ENCODE peak calls at places on chromosome 22, in six cellular contexts. F is HL-60, A is stomach, C is endothelial cell of umbilical vein, P is cardiac fibroblast, L is HFF-Myc. N is an unnamed sample.

GRCh38 chr22:17140826-17141771 is 18.0 kb downstream of the HDHD5 start:
- DNase-seq in F (no peak), A (no peak), C (no peak), P (no peak), L (no peak), N (no peak)

GRCh38 chr22:20843501-20843900 is 15.1 kb downstream of the PI4KA start:
- DNase-seq in F (no peak), A (no peak), C (no peak), P (no peak), L (no peak), N (no peak)

GRCh38 chr22:37416806-37417205 is 10.5 kb downstream of the ELFN2 start:
- DNase-seq in F (no peak), A (no peak), C (no peak), P (no peak), L (no peak), N (no peak)

GRCh38 chr22:36010913-36011312 is 17.7 kb downstream of the RBFOX2 start:
- DNase-seq in F (no peak), A (no peak), C (peak), P (peak), L (peak), N (no peak)

GRCh38 chr22:36330655-36331305 is 57.0 kb downstream of the MYH9 start:
- DNase-seq in F (peak), A (no peak), C (peak), P (peak), L (peak), N (no peak)

GRCh38 chr22:48316245-48316875 is 1511.3 kb downstream of the BRD1 start:
- DNase-seq in F (no peak), A (peak), C (no peak), P (no peak), L (no peak), N (no peak)

GRCh38 chr22:24091551-24092420 is 80.7 kb downstream of the CABIN1 start:
- DNase-seq in F (no peak), A (no peak), C (no peak), P (no peak), L (no peak), N (no peak)

GRCh38 chr22:41563051-41563711 is 2.4 kb downstream of the CSDC2 start:
- DNase-seq in F (no peak), A (no peak), C (peak), P (peak), L (peak), N (no peak)

GRCh38 chr22:39212721-39213376 is 31.9 kb downstream of the PDGFB start:
- DNase-seq in F (no peak), A (no peak), C (no peak), P (peak), L (no peak), N (no peak)

GRCh38 chr22:39312410-39312809 is 7.0 kb downstream of the RPL3 start:
- DNase-seq in F (peak), A (no peak), C (no peak), P (no peak), L (no peak), N (no peak)

GRCh38 chr22:44734801-44735517 is 17.4 kb upstream of the ARHGAP8 start:
- DNase-seq in F (no peak), A (no peak), C (no peak), P (no peak), L (no peak), N (no peak)

GRCh38 chr22:37019309-37020191 is at the start of the genes MPST and TST:
- DNase-seq in F (peak), A (peak), C (peak), P (peak), L (no peak), N (no peak)

GRCh38 chr22:28810839-28811491 is 10.6 kb upstream of the XBP1 start:
- DNase-seq in F (peak), A (no peak), C (peak), P (peak), L (no peak), N (no peak)

GRCh38 chr22:17352798-17353197 is 16.5 kb upstream of the CECR2 start:
- DNase-seq in F (no peak), A (no peak), C (no peak), P (no peak), L (no peak), N (no peak)

GRCh38 chr22:36334838-36335603 is 52.7 kb downstream of the MYH9 start:
- DNase-seq in F (peak), A (no peak), C (no peak), P (peak), L (no peak), N (no peak)

GRCh38 chr22:23856721-23857605 is 712 bp upstream of the SLC2A11 start:
- DNase-seq in F (no peak), A (no peak), C (peak), P (peak), L (no peak), N (no peak)

GRCh38 chr22:37832022-37832857 is 9.1 kb downstream of the GALR3 start:
- DNase-seq in F (no peak), A (no peak), C (no peak), P (no peak), L (no peak), N (no peak)

GRCh38 chr22:36565686-36566085 is 36.7 kb upstream of the EIF3D start:
- DNase-seq in F (no peak), A (no peak), C (no peak), P (no peak), L (no peak), N (no peak)

GRCh38 chr22:24834845-24835570 is 29.0 kb downstream of the SGSM1 start:
- DNase-seq in F (no peak), A (no peak), C (peak), P (no peak), L (no peak), N (no peak)

GRCh38 chr22:37276771-37277170 is 5.5 kb upstream of the CYTH4 start:
- DNase-seq in F (no peak), A (no peak), C (no peak), P (peak), L (no peak), N (no peak)

GRCh38 chr22:48185656-48186055 is 1423.2 kb downstream of the TBC1D22A start:
- DNase-seq in F (no peak), A (no peak), C (no peak), P (no peak), L (no peak), N (no peak)

GRCh38 chr22:37329239-37330140 is 47.2 kb downstream of the CYTH4 start:
- DNase-seq in F (no peak), A (no peak), C (no peak), P (no peak), L (no peak), N (no peak)

GRCh38 chr22:35480143-35480542 is 60.5 kb upstream of the RASD2 start:
- DNase-seq in F (no peak), A (peak), C (peak), P (no peak), L (no peak), N (no peak)

GRCh38 chr22:48044484-48045060 is 1282.1 kb downstream of the TBC1D22A start:
- DNase-seq in F (no peak), A (no peak), C (no peak), P (no peak), L (no peak), N (no peak)

GRCh38 chr22:24170189-24170588 is 11.1 kb upstream of the SUSD2 start:
- DNase-seq in F (no peak), A (no peak), C (no peak), P (no peak), L (no peak), N (no peak)

GRCh38 chr22:29079218-29079901 is 6.5 kb downstream of the KREMEN1 start:
- DNase-seq in F (no peak), A (no peak), C (no peak), P (no peak), L (peak), N (no peak)

GRCh38 chr22:16954060-16954403 is 54.0 kb downstream of the GAB4 start:
- DNase-seq in F (no peak), A (no peak), C (no peak), P (no peak), L (no peak), N (no peak)

DNA sequence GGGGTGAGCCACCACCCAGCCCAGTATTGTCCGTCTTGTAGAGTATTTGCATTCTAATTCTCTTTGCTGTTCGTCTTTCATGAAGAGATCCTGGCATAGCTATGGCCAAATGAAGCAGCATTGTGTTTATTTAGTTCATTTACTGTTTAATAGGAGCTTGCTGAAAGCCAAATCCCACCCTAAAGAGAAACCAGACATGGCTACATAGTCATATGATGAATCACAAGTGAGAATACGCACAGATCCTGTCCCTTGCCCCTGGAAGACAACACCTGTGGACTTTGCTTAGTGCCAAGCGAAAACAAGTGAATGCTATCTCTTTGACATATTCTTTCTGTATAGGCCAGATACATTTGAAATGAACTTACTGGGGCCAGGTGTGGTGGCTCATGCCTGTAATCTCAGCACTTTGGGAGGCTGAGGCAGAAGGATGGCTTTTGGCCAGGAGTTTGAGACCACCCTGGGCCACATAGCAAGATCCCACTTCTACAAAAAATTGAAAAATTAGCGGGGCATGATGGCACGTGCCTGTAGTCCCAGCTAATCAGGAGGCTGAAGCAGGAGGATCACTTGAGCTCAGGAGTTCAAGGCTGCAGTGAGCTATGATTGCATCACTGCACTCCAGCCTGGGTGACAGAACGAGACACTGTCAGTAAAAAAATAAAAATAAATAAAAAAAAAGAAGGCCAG is 5.1 kb upstream of the ARFGAP3 start:
- DNase-seq in F (no peak), A (no peak), C (no peak), P (no peak), L (no peak), N (no peak)
- TF ChIP-seq CTCF in F (no peak), A (no peak), C (no peak), P (no peak), L (no peak), N (no peak)

GRCh38 chr22:22417495-22418162 is 90.9 kb downstream of the ZNF280B start:
- DNase-seq in F (no peak), A (no peak), C (no peak), P (no peak), L (no peak), N (no peak)
- H3K4me3 ChIP-seq in F (no peak), A (no peak), C (no peak), P (no peak), L (no peak), N (no peak)

DNA sequence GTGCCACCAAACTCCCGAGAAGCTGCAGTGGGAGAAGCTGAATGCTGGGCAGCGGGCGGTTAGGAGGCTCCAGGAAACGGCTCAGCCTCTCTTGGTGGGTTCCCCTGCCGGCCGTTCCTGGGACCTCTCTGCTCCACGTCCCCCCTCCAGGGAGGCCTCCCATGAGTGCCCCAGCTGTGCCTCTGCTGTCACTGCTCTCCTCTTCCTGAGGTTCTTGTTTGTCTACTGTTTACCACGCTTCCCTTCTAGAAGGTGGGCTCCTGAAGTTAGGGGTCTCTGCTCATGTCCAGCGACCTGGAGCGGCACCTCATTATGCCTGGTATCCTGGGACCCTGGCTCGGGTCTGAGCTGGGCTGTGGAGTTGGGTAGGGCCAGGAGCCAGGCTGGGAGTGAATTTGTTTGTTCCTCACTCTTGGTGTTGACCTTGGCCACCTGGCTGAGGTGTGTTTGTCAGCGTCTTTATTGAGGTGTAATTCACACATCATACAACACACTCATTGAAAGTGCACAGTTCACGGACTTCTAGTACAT is 37.8 kb upstream of the GRAMD4 start:
- DNase-seq in F (no peak), A (peak), C (no peak), P (no peak), L (no peak), N (no peak)
- TF ChIP-seq CTCF in F (no peak), A (no peak), C (no peak), P (no peak), L (no peak), N (no peak)

GRCh38 chr22:32627091-32627490 is 152.5 kb downstream of the FBXO7 start:
- DNase-seq in F (no peak), A (no peak), C (no peak), P (no peak), L (no peak), N (no peak)

GRCh38 chr22:32628626-32629587 is 154.3 kb downstream of the FBXO7 start:
- DNase-seq in F (no peak), A (no peak), C (no peak), P (peak), L (peak), N (peak)

GRCh38 chr22:32634424-32634981 is 159.9 kb downstream of the FBXO7 start:
- DNase-seq in F (no peak), A (no peak), C (no peak), P (no peak), L (no peak), N (no peak)

GRCh38 chr22:32632650-32633049 is 158.0 kb downstream of the FBXO7 start:
- DNase-seq in F (no peak), A (no peak), C (no peak), P (no peak), L (no peak), N (no peak)

DNA sequence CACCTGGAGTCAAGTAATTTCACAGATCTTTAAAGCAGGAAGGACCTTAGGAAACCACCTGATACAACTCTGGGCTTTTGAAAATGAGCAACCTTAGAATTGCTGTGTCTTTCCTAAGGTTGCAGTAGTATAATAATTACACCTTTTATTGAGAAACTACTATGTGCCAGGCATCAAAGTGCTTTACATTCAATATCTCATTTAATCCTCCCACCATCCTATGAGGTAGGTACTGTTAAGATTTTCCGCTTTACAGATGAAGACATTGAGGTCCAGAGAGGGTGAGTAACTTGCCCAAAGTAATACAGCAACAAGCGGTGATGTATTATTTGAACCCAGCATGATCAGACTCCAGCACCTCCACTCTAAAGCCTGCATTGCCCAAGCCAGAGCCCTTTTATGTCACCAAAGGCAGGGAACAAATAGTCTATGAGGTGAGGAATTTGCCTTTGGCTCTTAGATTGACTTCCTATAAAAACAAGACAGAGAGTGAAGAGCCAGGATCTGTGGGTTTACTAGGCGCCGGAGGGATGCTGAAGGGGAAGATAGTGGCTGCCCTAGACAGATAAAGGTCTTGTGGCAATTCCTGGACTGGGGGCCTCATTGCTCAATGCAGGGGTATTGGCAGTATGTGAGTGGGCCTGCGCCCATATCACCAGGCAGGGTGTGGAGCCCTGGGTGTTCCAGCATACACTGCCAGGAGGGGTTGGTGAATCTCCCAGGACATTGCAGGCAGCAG is 157.1 kb downstream of the FBXO7 start:
- DNase-seq in F (no peak), A (no peak), C (no peak), P (no peak), L (no peak), N (no peak)
- H3K4me3 ChIP-seq in F (no peak), A (no peak), C (no peak), P (no peak), L (no peak), N (no peak)

GRCh38 chr22:34113381-34113780 is 193.1 kb upstream of the LARGE1 start:
- DNase-seq in F (no peak), A (no peak), C (no peak), P (no peak), L (no peak), N (no peak)

GRCh38 chr22:34116126-34116525 is 195.8 kb upstream of the LARGE1 start:
- DNase-seq in F (no peak), A (no peak), C (no peak), P (no peak), L (no peak), N (no peak)

GRCh38 chr22:34108168-34108567 is 187.9 kb upstream of the LARGE1 start:
- DNase-seq in F (no peak), A (no peak), C (no peak), P (no peak), L (no peak), N (no peak)

GRCh38 chr22:34115722-34116121 is 195.4 kb upstream of the LARGE1 start:
- DNase-seq in F (no peak), A (no peak), C (no peak), P (no peak), L (no peak), N (no peak)

DNA sequence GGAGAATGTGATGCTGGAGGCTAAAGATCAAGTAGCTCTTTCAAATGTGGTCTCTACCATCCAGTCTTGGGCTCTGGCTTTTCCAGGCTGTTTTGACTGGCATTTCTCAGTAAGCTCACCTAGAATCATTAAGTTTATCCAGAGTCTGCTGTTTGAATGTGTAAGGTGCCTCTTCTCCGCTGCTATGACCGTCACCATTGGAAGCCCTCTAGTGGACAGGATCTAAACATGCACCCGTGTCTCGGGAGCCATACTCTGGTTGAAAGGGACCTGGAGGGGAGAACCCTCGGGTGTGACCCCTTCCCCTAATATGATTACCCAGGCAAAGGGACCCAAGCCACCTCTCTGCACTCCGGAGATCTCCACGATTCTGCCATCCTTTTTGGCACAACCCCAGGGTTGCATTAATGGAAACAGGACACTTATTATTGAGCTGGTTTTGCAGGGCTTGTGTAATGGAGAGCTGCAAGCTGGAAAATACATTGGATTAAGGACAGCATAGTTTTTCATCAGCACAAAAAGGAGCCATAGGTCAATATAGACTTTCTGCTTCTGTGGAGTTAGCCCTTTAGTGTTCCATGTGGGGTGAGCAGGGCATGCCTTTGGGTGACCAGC is 191.0 kb upstream of the LARGE1 start:
- DNase-seq in F (peak), A (peak), C (no peak), P (peak), L (no peak), N (no peak)
- TF ChIP-seq CTCF in F (peak), A (peak), C (peak), P (peak), L (peak), N (peak)

GRCh38 chr22:40432625-40433024 is 62.2 kb downstream of the SGSM3 start:
- DNase-seq in F (no peak), A (no peak), C (no peak), P (no peak), L (no peak), N (no peak)

GRCh38 chr22:40432167-40432566 is 61.8 kb downstream of the SGSM3 start:
- DNase-seq in F (no peak), A (no peak), C (no peak), P (no peak), L (no peak), N (no peak)

GRCh38 chr22:40436460-40437431 is 66.4 kb downstream of the SGSM3 start:
- DNase-seq in F (peak), A (no peak), C (peak), P (peak), L (no peak), N (no peak)

GRCh38 chr22:40434101-40434500 is 63.7 kb downstream of the SGSM3 start:
- DNase-seq in F (no peak), A (no peak), C (no peak), P (no peak), L (no peak), N (no peak)

GRCh38 chr22:40434745-40435144 is 64.4 kb downstream of the SGSM3 start:
- DNase-seq in F (peak), A (no peak), C (no peak), P (no peak), L (no peak), N (no peak)
- H3K4me3 ChIP-seq in F (no peak), A (no peak), C (no peak), P (no peak), L (no peak), N (no peak)

GRCh38 chr22:19517919-19518567 is 6.2 kb downstream of the CLDN5 start:
- DNase-seq in F (no peak), A (no peak), C (no peak), P (no peak), L (no peak), N (no peak)
- TF ChIP-seq CTCF in F (no peak), A (no peak), C (no peak), P (no peak), L (no peak), N (no peak)

DNA sequence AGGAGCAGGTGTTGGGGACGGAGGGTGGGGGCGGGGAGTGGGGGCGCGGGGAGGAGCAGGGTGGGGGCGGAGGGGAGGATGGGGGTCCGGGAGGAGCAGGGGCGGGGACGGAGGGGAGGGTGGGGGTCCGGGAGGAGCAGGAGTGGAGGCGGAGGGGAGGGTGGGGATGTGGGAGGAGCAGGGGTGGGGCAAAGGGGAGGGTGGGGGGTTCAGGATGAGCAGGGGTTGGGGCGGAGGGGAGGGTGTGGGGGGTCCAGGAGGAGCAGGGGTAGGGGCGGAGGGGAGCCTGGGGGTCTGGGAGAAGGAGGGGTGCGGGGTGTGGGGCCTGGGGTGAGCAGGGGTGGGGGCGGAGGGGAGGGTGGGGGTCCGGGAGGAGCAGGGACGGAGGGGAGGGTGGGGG is 17.1 kb downstream of the CRELD2 start:
- DNase-seq in F (no peak), A (no peak), C (no peak), P (peak), L (no peak), N (no peak)
- H3K4me3 ChIP-seq in F (peak), A (peak), C (peak), P (no peak), L (no peak), N (peak)

GRCh38 chr22:30327864-30328345 is 1.2 kb upstream of the TBC1D10A start:
- DNase-seq in F (no peak), A (no peak), C (no peak), P (no peak), L (no peak), N (no peak)
- TF ChIP-seq CTCF in F (no peak), A (peak), C (no peak), P (no peak), L (no peak), N (no peak)